ENCODE peak calls at places on chromosomes 4 and X, in six cellular contexts. N, I, G, L, B and C are unnamed samples.

GRCh38 chrX:140504371-140505324 is at the start of gene SOX3:
- DNase-seq in I (no peak), N (peak; percentile 74), B (no peak), L (no peak), G (peak; percentile 80), C (no peak)

GRCh38 chrX:154398668-154399526 is 720 bp downstream of the RPL10 start:
- DNase-seq in B (peak; percentile 70), I (peak; percentile 67), L (no peak), G (peak; percentile 70), N (no peak), C (peak; percentile 75)

GRCh38 chrX:1582686-1583437 is 8.5 kb upstream of the AKAP17A start:
- DNase-seq in G (no peak), B (peak; percentile 43), L (no peak), N (no peak), I (no peak), C (peak; percentile 76)

GRCh38 chrX:74371823-74372222 is 49.5 kb upstream of the SLC16A2 start:
- DNase-seq in B (no peak), G (no peak), N (no peak), L (no peak), I (no peak), C (no peak)

GRCh38 chr4:106338671-106339070 is 22.3 kb downstream of the AIMP1 start:
- DNase-seq in G (no peak), N (no peak), L (no peak), I (no peak), B (no peak), C (no peak)

GRCh38 chrX:69018416-69019072 is 146.7 kb downstream of the PJA1 start:
- DNase-seq in I (no peak), G (no peak), N (no peak), L (no peak), B (no peak), C (no peak)

GRCh38 chrX:109911046-109911445 is 91.9 kb upstream of the TMEM164 start:
- DNase-seq in L (no peak), G (no peak), N (no peak), B (no peak), I (no peak), C (no peak)

GRCh38 chr4:14504162-14504561 is 498.1 kb upstream of the CPEB2 start:
- DNase-seq in N (no peak), B (no peak), L (no peak), G (no peak), I (no peak), C (no peak)

GRCh38 chr4:6885953-6886557 is 23.6 kb upstream of the TBC1D14 start:
- DNase-seq in L (no peak), N (no peak), I (peak; percentile 66), G (no peak), B (no peak), C (peak; percentile 85)

GRCh38 chr4:28463184-28463690 is 1602.6 kb downstream of the STIM2 start:
- DNase-seq in B (no peak), L (no peak), I (peak; percentile 9), G (no peak), N (no peak), C (no peak)

GRCh38 chrX:51893931-51894696 is 691 bp downstream of the MAGED1 start:
- DNase-seq in G (no peak), I (peak; percentile 11), N (peak; percentile 23), B (no peak), L (no peak), C (peak; percentile 28)

GRCh38 chr4:60799214-60799613 is 400.9 kb upstream of the ADGRL3 start:
- DNase-seq in B (no peak), I (no peak), L (no peak), N (no peak), G (no peak), C (no peak)

GRCh38 chr4:25817059-25817681 is 45.6 kb downstream of the SEL1L3 start:
- DNase-seq in B (peak; percentile 58), I (peak; percentile 86), G (no peak), N (no peak), L (no peak), C (no peak)

GRCh38 chrX:136692271-136692670 is 44.3 kb downstream of the CD40LG start:
- DNase-seq in I (no peak), G (no peak), B (no peak), N (no peak), L (no peak), C (no peak)

DNA sequence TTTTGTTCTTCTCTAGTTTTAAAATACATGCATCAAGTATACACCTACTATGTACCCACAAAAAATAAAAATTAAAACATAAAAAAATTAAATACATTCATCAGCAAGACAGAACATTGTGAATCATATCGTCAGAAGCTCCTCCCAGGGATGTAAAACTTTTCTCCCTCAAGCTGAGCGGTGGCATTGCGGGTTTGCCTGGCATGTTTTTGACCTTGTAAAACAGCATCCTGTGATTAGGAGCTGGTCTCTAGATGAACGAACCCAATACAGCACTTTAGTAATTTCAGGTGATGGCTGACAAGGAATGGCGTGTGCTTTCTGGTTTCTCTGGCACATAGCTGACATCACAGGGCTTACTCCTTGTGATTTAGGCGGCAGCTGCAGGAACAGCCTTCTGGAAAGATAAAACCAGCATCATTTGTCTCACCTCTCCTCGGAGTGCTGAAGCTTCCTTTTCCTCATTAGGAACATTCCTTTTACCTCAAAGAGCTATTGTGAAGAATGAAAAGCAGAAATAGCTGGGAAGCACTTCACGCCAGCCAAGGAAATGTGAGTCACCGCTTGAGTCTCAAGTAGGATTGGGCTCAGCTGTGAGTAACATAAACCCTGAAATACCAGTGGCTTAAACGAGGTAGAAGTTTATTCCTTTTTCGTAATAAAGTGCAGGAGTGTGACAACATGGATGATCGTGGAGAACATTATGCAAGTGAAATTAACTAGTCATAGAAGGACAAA is 44.3 kb downstream of the NYX start:
- DNase-seq in L (no peak), N (peak; percentile 56), G (peak; percentile 61), B (peak; percentile 71), I (peak; percentile 96), C (peak; percentile 95)
- H2AFZ ChIP-seq in L (peak overlapping the region; percentile 26), N (peak overlapping the region; percentile 74), G (no peak overlapping the region), B (no peak overlapping the region), I (peak overlapping the region; percentile 80), C (no peak overlapping the region)

DNA sequence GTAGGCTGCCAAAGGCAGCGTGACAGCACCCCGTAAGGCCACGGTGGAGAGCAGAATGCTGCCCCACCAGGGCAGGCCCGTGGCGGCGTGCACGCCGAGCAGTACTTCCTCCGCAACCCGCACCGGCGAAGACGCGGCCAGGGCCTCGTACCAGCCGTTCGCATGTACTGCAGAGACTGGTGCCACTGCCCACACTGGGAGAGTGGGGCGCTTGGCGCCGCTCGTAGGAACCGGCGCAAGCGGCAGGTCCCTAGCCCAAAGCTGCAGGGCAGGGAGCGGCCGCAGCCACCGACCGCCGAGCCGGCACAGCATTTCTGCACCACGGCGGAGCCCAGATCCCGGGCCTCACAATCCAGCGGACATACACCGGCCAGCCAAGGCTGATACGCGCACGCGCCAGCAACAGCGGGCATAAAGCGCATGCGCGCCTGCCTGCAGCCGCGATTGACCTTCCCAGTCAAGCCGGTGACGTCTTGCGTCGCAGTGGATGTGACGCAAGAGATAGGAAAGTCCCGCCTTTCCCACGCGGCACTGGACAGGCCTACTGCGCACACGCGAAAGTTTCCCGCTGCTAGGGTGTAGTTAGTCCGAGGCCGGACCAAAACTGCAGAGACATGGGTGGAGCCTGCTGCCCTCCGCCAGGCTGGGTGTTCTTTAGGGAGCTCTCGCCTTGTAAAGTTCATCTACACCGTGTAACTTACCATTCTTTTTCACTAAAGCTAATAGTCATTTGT is at the start of gene COX18:
- DNase-seq in B (peak; percentile 99), I (peak; percentile 99), L (peak; percentile 93), N (peak; percentile 96), G (peak; percentile 96), C (peak; percentile 99)
- H3K23ac ChIP-seq in B (peak within 1 kb of the TSS; percentile 50), I (peak within 1 kb of the TSS; percentile 86), L (no peak within 1 kb of the TSS), N (peak within 1 kb of the TSS; percentile 70), G (no peak within 1 kb of the TSS), C (peak within 1 kb of the TSS; percentile 92)

DNA sequence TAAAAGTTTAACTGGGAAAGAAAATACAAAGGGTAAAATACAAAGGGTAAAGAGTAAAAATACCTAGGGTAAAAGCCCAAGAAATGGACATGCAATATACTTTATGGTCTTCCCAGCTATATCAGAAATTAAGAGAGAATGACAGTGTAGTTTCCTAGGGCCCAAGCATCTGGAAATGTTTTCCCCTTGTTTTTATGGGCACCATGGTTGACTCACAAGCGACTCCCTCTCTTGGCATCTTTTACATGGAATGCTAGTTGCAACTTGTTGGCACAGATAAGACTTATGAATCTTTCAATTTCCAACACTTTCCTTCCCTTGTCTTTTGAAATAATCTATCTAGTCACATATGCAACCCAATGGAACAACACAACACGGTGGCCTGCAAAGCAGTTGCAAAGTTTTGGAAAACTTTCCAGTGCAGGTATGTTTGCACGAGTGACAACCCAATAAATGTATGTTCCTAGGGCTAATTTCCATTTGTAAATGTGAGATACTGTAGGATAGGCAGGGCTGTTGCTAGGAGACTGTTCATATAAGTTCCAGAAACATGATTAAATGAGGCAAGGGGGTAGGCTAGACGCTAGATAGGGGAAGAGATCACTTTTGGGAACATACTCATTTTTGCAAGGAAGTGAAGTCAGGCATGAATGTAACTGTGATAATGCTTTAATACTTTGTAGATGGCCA is 36.4 kb upstream of the CWH43 start:
- DNase-seq in N (no peak), G (no peak), I (no peak), B (no peak), L (no peak), C (no peak)
- H2AFZ ChIP-seq in N (no peak overlapping the region), G (no peak overlapping the region), I (no peak overlapping the region), B (no peak overlapping the region), L (no peak overlapping the region), C (no peak overlapping the region)

DNA sequence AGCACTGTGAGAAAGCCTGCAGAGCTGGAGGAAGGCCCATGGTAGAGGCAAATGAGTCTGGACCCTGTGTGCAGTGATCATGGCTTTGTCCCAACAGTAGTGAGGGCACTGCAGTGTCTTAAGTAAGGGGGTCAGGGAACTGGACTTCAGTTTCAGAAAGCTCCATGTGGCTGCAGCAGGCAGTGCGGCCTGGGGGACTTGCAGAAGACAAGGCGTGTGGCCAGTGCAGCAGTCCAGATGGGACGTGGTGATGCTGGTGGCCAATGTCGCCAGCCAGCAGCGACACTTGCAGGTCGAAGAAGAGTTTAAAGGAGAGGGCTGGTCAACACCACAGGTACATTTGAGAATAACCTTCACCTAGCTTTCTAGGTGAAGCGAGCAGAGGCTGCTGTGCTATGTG is 113.4 kb downstream of the ZNF827 start:
- DNase-seq in G (peak; percentile 37), I (no peak), N (no peak), L (no peak), B (no peak), C (no peak)
- H3K23ac ChIP-seq in G (no peak overlapping the region), I (no peak overlapping the region), N (no peak overlapping the region), L (no peak overlapping the region), B (no peak overlapping the region), C (no peak overlapping the region)

GRCh38 chr4:126954537-126955291 is 678.0 kb upstream of the INTU start:
- DNase-seq in G (no peak), I (no peak), B (no peak), N (no peak), L (no peak), C (no peak)
- H2AFZ ChIP-seq in G (no peak overlapping the region), I (no peak overlapping the region), B (no peak overlapping the region), N (peak overlapping the region; percentile 71), L (peak overlapping the region; percentile 70), C (no peak overlapping the region)

GRCh38 chrX:7927259-7928167 is at the start of gene PNPLA4:
- DNase-seq in L (peak; percentile 49), I (peak; percentile 64), B (peak; percentile 79), G (peak; percentile 85), N (peak; percentile 66), C (peak; percentile 68)

GRCh38 chrX:7925867-7926472 is 1.2 kb downstream of the PNPLA4 start:
- DNase-seq in L (peak; percentile 9), G (peak; percentile 59), N (peak; percentile 35), B (peak; percentile 35), I (peak; percentile 63), C (peak; percentile 72)

GRCh38 chrX:7926501-7926900 is 712 bp downstream of the PNPLA4 start:
- DNase-seq in L (no peak), G (no peak), I (peak; percentile 0), B (no peak), N (no peak), C (no peak)

GRCh38 chrX:7921750-7922149 is 5.5 kb downstream of the PNPLA4 start:
- DNase-seq in B (no peak), G (no peak), I (no peak), N (no peak), L (no peak), C (no peak)

GRCh38 chrX:7926914-7927258 is 327 bp downstream of the PNPLA4 start:
- DNase-seq in L (no peak), N (no peak), I (no peak), G (no peak), B (no peak), C (no peak)
- H3K23ac ChIP-seq in L (no peak overlapping the region), N (no peak overlapping the region), I (no peak overlapping the region), G (no peak overlapping the region), B (no peak overlapping the region), C (no peak overlapping the region)